ENCODE peak calls at places on chromosomes 16 and 17, in six cellular contexts. Z is foreskin keratinocyte; Y is gastrocnemius medialis; B is activated CD8-positive, alpha-beta memory T cell treated with anti-CD3 and anti-CD28 coated beads for 1 hour; G is astrocyte of the hippocampus; X is NCI-H1092. A is an unnamed sample.

GRCh38 chr17:72092710-72093322 is 28.0 kb upstream of the SOX9 start:
- DNase-seq in Z (no peak), Y (no peak), B (no peak), G (no peak), X (no peak), A (no peak)

GRCh38 chr16:70298988-70299938 is at the start of gene DDX19B:
- DNase-seq in Z (peak), Y (peak), B (peak), G (peak), X (peak), A (peak)

GRCh38 chr17:74893936-74894671 is 671 bp upstream of the FADS6 start:
- DNase-seq in Z (no peak), Y (no peak), B (no peak), G (no peak), X (no peak), A (no peak)

GRCh38 chr16:14486520-14487303 is 143.3 kb downstream of the PARN start:
- DNase-seq in Z (peak), Y (peak), B (no peak), G (peak), X (no peak), A (peak)

GRCh38 chr17:62968445-62968923 is 2.4 kb downstream of the TANC2 start:
- DNase-seq in Z (peak), Y (no peak), B (peak), G (peak), X (peak), A (peak)

GRCh38 chr17:7336240-7337175 is at the start of gene ACAP1:
- DNase-seq in Z (no peak), Y (no peak), B (peak), G (no peak), X (no peak), A (no peak)

GRCh38 chr16:3577302-3577752 is at the start of gene NLRC3:
- DNase-seq in Z (no peak), Y (no peak), B (no peak), G (no peak), X (no peak), A (no peak)

GRCh38 chr16:49929606-49930005 is 73.7 kb upstream of the ZNF423 start:
- DNase-seq in Z (no peak), Y (no peak), B (no peak), G (no peak), X (no peak), A (no peak)

GRCh38 chr16:87765776-87766484 is at the start of gene KLHDC4:
- DNase-seq in Z (peak), Y (peak), B (peak), G (peak), X (peak), A (peak)

GRCh38 chr17:81713004-81713555 is 996 bp downstream of the SLC25A10 start:
- DNase-seq in Z (no peak), Y (no peak), B (no peak), G (peak), X (no peak), A (no peak)

GRCh38 chr17:75288784-75289121 is 480 bp downstream of the SLC25A19 start:
- DNase-seq in Z (no peak), Y (no peak), B (no peak), G (no peak), X (no peak), A (no peak)

GRCh38 chr16:27318399-27319256 is 4.9 kb downstream of the IL4R start:
- DNase-seq in Z (peak), Y (no peak), B (no peak), G (no peak), X (no peak), A (no peak)

GRCh38 chr16:76653390-76654026 is 376.3 kb downstream of the CNTNAP4 start:
- DNase-seq in Z (no peak), Y (no peak), B (no peak), G (peak), X (peak), A (peak)

GRCh38 chr16:7303014-7303676 is 29.5 kb upstream of the RBFOX1 start:
- DNase-seq in Z (no peak), Y (no peak), B (no peak), G (peak), X (peak), A (no peak)

GRCh38 chr17:66677201-66677981 is 157.5 kb upstream of the CACNG5 start:
- DNase-seq in Z (peak), Y (no peak), B (no peak), G (no peak), X (no peak), A (peak)

GRCh38 chr16:85759136-85759535 is 8.2 kb upstream of the C16orf74 start:
- DNase-seq in Z (no peak), Y (no peak), B (no peak), G (no peak), X (no peak), A (no peak)

GRCh38 chr17:66468241-66469087 is 166.1 kb downstream of the PRKCA start:
- DNase-seq in Z (peak), Y (peak), B (no peak), G (no peak), X (no peak), A (no peak)

GRCh38 chr17:41812176-41813038 is at the start of gene FKBP10:
- DNase-seq in Z (no peak), Y (peak), B (no peak), G (peak), X (peak), A (peak)

GRCh38 chr16:53061256-53061655 is 6.5 kb downstream of the CHD9 start:
- DNase-seq in Z (no peak), Y (no peak), B (no peak), G (no peak), X (no peak), A (no peak)

GRCh38 chr17:29048440-29049360 is 5.8 kb downstream of the PIPOX start:
- DNase-seq in Z (no peak), Y (no peak), B (no peak), G (peak), X (peak), A (peak)

GRCh38 chr17:18182978-18183333 is 672 bp upstream of the ALKBH5 start:
- DNase-seq in Z (no peak), Y (peak), B (peak), G (no peak), X (peak), A (peak)

GRCh38 chr17:44961921-44962350 is 6.2 kb downstream of the C1QL1 start:
- DNase-seq in Z (no peak), Y (no peak), B (no peak), G (peak), X (no peak), A (no peak)

GRCh38 chr17:74960739-74961342 is 11.7 kb downstream of the HID1 start:
- DNase-seq in Z (peak), Y (no peak), B (no peak), G (peak), X (no peak), A (no peak)

GRCh38 chr17:66675991-66676371 is 158.9 kb upstream of the CACNG5 start:
- DNase-seq in Z (no peak), Y (peak), B (no peak), G (peak), X (no peak), A (peak)

GRCh38 chr17:82822281-82822680 is 17.5 kb downstream of the ZNF750 start:
- DNase-seq in Z (no peak), Y (no peak), B (no peak), G (no peak), X (no peak), A (no peak)

GRCh38 chr17:73798111-73798748 is 154.0 kb upstream of the SDK2 start:
- DNase-seq in Z (peak), Y (no peak), B (no peak), G (peak), X (no peak), A (peak)

GRCh38 chr16:3268294-3268693 is 11.9 kb upstream of the MEFV start:
- DNase-seq in Z (no peak), Y (no peak), B (no peak), G (no peak), X (no peak), A (no peak)

GRCh38 chr16:49467540-49468372 is 94.2 kb downstream of the C16orf78 start:
- DNase-seq in Z (no peak), Y (no peak), B (no peak), G (no peak), X (no peak), A (no peak)

GRCh38 chr17:79841369-79842135 is 2.3 kb upstream of the CBX4 start:
- DNase-seq in Z (no peak), Y (no peak), B (no peak), G (no peak), X (no peak), A (no peak)

GRCh38 chr16:88503374-88503770 is 50.3 kb downstream of the ZFPM1 start:
- DNase-seq in Z (no peak), Y (no peak), B (no peak), G (no peak), X (no peak), A (peak)

GRCh38 chr16:49281843-49282642 is 405 bp upstream of the CBLN1 start:
- DNase-seq in Z (no peak), Y (peak), B (no peak), G (peak), X (peak), A (no peak)

GRCh38 chr16:78075800-78076199 is 23.7 kb upstream of the WWOX start:
- DNase-seq in Z (no peak), Y (no peak), B (no peak), G (no peak), X (no peak), A (no peak)

GRCh38 chr17:80485846-80486245 is 9.4 kb upstream of the NPTX1 start:
- DNase-seq in Z (no peak), Y (no peak), B (no peak), G (no peak), X (peak), A (no peak)

GRCh38 chr17:6163632-6164319 is 93.6 kb downstream of the WSCD1 start:
- DNase-seq in Z (no peak), Y (no peak), B (no peak), G (peak), X (peak), A (peak)

GRCh38 chr17:43467981-43468541 is 15.7 kb upstream of the DHX8 start:
- DNase-seq in Z (peak), Y (no peak), B (no peak), G (peak), X (no peak), A (peak)

GRCh38 chr17:73639926-73640325 is 4.3 kb downstream of the SDK2 start:
- DNase-seq in Z (no peak), Y (no peak), B (no peak), G (peak), X (peak), A (no peak)

GRCh38 chr17:6506679-6507231 is 49.6 kb downstream of the PITPNM3 start:
- DNase-seq in Z (peak), Y (no peak), B (no peak), G (peak), X (no peak), A (peak)

GRCh38 chr17:4893721-4894560 is 5.4 kb upstream of the C17orf107 start:
- DNase-seq in Z (no peak), Y (no peak), B (no peak), G (no peak), X (no peak), A (no peak)